ENCODE peak calls at places on chromosome X, in five cellular contexts. One of them, this sample, is unnamed.
A peak's percentile ranks its signal among the peaks of the same experiment; 100 is the strongest.

GRCh38 chrX:102728646-102729045 is 8.1 kb downstream of the GPRASP3 start:
- DNase-seq in thoracic aorta: no peak
- DNase-seq in Calu3: no peak
- DNase-seq in MM.1S: no peak
- DNase-seq in nephron progenitor cell: no peak
- DNase-seq in this sample: no peak

GRCh38 chrX:2679534-2680485 is 11.3 kb upstream of the CD99 start:
- DNase-seq in thoracic aorta: no peak
- DNase-seq in Calu3: no peak
- DNase-seq in MM.1S: no peak
- DNase-seq in nephron progenitor cell: no peak
- DNase-seq in this sample: no peak

GRCh38 chrX:66110112-66110511 is 53.9 kb upstream of the HEPH start:
- DNase-seq in thoracic aorta: no peak
- DNase-seq in Calu3: no peak
- DNase-seq in MM.1S: peak; percentile 53
- DNase-seq in nephron progenitor cell: no peak
- DNase-seq in this sample: no peak

GRCh38 chrX:31435592-31435991 is 363.8 kb upstream of the FTHL17 start:
- DNase-seq in thoracic aorta: no peak
- DNase-seq in Calu3: no peak
- DNase-seq in MM.1S: no peak
- DNase-seq in nephron progenitor cell: peak; percentile 64
- DNase-seq in this sample: no peak

GRCh38 chrX:107480272-107480671 is 30.8 kb downstream of the FRMPD3 start:
- DNase-seq in thoracic aorta: no peak
- DNase-seq in Calu3: no peak
- DNase-seq in MM.1S: no peak
- DNase-seq in nephron progenitor cell: no peak
- DNase-seq in this sample: no peak

GRCh38 chrX:155745792-155746191 is 133.0 kb upstream of the TMLHE start:
- DNase-seq in thoracic aorta: no peak
- DNase-seq in Calu3: peak; percentile 58
- DNase-seq in MM.1S: no peak
- DNase-seq in nephron progenitor cell: no peak
- DNase-seq in this sample: peak; percentile 62

GRCh38 chrX:53263597-53264094 is 17.7 kb downstream of the IQSEC2 start:
- DNase-seq in thoracic aorta: no peak
- DNase-seq in Calu3: peak; percentile 39
- DNase-seq in MM.1S: no peak
- DNase-seq in nephron progenitor cell: no peak
- DNase-seq in this sample: no peak

GRCh38 chrX:31499120-31499519 is 427.3 kb upstream of the FTHL17 start:
- DNase-seq in thoracic aorta: no peak
- DNase-seq in Calu3: peak; percentile 11
- DNase-seq in MM.1S: no peak
- DNase-seq in nephron progenitor cell: no peak
- DNase-seq in this sample: no peak

GRCh38 chrX:111098874-111099273 is 2.9 kb downstream of the PAK3 start:
- DNase-seq in thoracic aorta: no peak
- DNase-seq in Calu3: peak; percentile 60
- DNase-seq in MM.1S: peak; percentile 72
- DNase-seq in nephron progenitor cell: peak; percentile 85
- DNase-seq in this sample: peak; percentile 65

GRCh38 chrX:22800360-22800759 is 199.4 kb upstream of the DDX53 start:
- DNase-seq in thoracic aorta: peak; percentile 3
- DNase-seq in Calu3: no peak
- DNase-seq in MM.1S: no peak
- DNase-seq in nephron progenitor cell: no peak
- DNase-seq in this sample: no peak

GRCh38 chrX:132071260-132071659 is 48.2 kb downstream of the STK26 start:
- DNase-seq in thoracic aorta: no peak
- DNase-seq in Calu3: no peak
- DNase-seq in MM.1S: no peak
- DNase-seq in nephron progenitor cell: no peak
- DNase-seq in this sample: no peak

GRCh38 chrX:107581923-107582322 is 46.4 kb upstream of the PRPS1 start:
- DNase-seq in thoracic aorta: no peak
- DNase-seq in Calu3: no peak
- DNase-seq in MM.1S: no peak
- DNase-seq in nephron progenitor cell: no peak
- DNase-seq in this sample: no peak

GRCh38 chrX:118480172-118480571 is 15.4 kb upstream of the DOCK11 start:
- DNase-seq in thoracic aorta: no peak
- DNase-seq in Calu3: no peak
- DNase-seq in MM.1S: no peak
- DNase-seq in nephron progenitor cell: no peak
- DNase-seq in this sample: no peak

GRCh38 chrX:15384304-15384703 is at the start of gene VEGFD:
- DNase-seq in thoracic aorta: no peak
- DNase-seq in Calu3: no peak
- DNase-seq in MM.1S: no peak
- DNase-seq in nephron progenitor cell: no peak
- DNase-seq in this sample: no peak

DNA sequence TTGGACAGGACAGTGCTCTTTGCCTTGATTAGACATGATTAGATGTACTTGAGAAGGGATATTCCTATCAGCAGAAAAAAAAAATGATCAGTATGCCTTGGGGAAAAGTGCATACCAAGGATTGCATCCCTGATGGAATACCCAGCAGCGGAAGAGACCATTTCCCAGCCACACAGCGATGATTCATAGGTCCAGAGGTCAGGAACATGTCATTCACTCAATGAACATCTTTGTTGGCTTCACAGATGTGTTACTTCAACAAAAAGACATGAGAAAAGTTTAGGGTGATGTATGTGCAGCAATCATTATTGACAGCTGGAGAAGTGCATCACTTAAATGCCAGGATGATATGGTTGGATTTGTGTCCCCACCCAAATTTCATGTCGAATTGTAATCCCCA is 293.5 kb downstream of the ZNF674 start:
- DNase-seq in thoracic aorta: no peak
- DNase-seq in Calu3: no peak
- DNase-seq in MM.1S: no peak
- DNase-seq in nephron progenitor cell: no peak
- DNase-seq in this sample: no peak
- TF ChIP-seq CTCF in thoracic aorta: no peak
- TF ChIP-seq CTCF in Calu3: no peak
- TF ChIP-seq CTCF in MM.1S: no peak
- TF ChIP-seq CTCF in nephron progenitor cell: no peak
- TF ChIP-seq CTCF in this sample: no peak

GRCh38 chrX:154710309-154710708 is 40.6 kb downstream of the GAB3 start:
- DNase-seq in thoracic aorta: no peak
- DNase-seq in Calu3: no peak
- DNase-seq in MM.1S: no peak
- DNase-seq in nephron progenitor cell: no peak
- DNase-seq in this sample: no peak
- TF ChIP-seq CTCF in thoracic aorta: no peak
- TF ChIP-seq CTCF in Calu3: no peak
- TF ChIP-seq CTCF in MM.1S: no peak
- TF ChIP-seq CTCF in nephron progenitor cell: no peak
- TF ChIP-seq CTCF in this sample: peak; percentile 20

GRCh38 chrX:128804828-128805227 is 718.5 kb downstream of the SMARCA1 start:
- DNase-seq in thoracic aorta: no peak
- DNase-seq in Calu3: no peak
- DNase-seq in MM.1S: no peak
- DNase-seq in nephron progenitor cell: no peak
- DNase-seq in this sample: no peak

GRCh38 chrX:128805236-128805635 is 718.1 kb downstream of the SMARCA1 start:
- DNase-seq in thoracic aorta: no peak
- DNase-seq in Calu3: no peak
- DNase-seq in MM.1S: no peak
- DNase-seq in nephron progenitor cell: no peak
- DNase-seq in this sample: no peak

GRCh38 chrX:128800138-128800537 is 723.2 kb downstream of the SMARCA1 start:
- DNase-seq in thoracic aorta: no peak
- DNase-seq in Calu3: no peak
- DNase-seq in MM.1S: no peak
- DNase-seq in nephron progenitor cell: no peak
- DNase-seq in this sample: no peak
- TF ChIP-seq CTCF in thoracic aorta: no peak
- TF ChIP-seq CTCF in Calu3: no peak
- TF ChIP-seq CTCF in MM.1S: peak; percentile 25
- TF ChIP-seq CTCF in nephron progenitor cell: no peak
- TF ChIP-seq CTCF in this sample: no peak

DNA sequence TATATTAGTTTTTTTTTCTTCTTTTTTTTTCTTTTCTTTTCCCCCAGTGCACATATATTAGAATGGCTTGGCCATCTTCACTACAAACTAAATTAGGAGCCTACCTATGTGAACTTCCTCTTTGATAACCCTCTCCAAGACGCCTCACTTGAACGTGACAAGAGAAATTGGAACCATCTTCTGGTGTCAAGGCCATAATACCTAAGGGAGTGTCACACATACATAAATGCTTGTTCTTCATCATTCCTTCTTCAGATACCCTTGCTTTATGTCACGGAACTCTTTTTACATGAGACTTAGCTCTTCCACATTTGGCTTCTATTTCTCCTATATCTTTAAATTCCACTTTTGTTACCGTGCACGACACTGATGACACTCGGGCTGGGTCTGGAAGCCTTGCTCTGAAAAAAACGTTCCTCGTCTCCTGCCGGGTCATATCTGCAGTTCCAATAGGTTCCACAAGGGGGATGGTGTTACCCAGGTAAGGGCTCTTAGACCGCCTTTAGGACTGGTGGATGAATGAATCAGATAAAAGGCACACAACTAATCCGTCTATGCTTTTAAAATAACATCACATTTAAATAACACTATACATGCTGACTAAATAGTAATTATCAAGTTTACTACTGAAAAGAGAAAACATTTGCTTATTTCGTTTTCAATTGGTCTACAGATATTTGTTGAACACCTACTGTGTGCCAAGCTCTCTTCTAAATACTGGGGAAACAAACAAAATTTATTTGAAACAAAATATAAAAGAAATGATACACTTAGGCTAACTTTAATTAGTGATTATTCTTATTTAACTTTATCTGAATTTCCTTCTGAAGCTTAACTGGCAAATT is 19.9 kb downstream of the DGAT2L6 start:
- DNase-seq in thoracic aorta: peak; percentile 5
- DNase-seq in Calu3: peak; percentile 75
- DNase-seq in MM.1S: peak; percentile 40
- DNase-seq in nephron progenitor cell: peak; percentile 58
- DNase-seq in this sample: no peak
- TF ChIP-seq CTCF in thoracic aorta: peak; percentile 38
- TF ChIP-seq CTCF in Calu3: peak; percentile 46
- TF ChIP-seq CTCF in MM.1S: peak; percentile 49
- TF ChIP-seq CTCF in nephron progenitor cell: peak; percentile 58
- TF ChIP-seq CTCF in this sample: no peak

DNA sequence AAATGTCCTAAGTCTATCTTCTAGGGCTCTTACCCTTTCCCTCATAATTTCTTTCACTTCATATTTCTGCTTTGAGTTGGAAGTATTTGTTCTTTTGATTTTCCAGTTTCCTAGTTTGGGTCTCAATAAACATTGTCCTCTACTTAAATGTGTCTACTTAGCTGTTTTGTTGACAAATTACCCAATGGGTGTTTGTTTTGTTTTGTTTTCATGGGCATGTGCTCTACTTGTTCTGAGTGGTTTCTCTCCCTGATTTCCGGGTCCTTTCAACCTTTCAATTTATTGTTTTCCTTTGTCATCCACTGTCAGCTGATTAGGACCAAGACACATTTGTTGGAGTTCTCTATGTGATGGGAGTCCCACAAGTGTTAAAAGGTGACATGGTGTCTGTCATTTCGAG is 1181.4 kb downstream of the RPA4 start:
- DNase-seq in thoracic aorta: no peak
- DNase-seq in Calu3: no peak
- DNase-seq in MM.1S: no peak
- DNase-seq in nephron progenitor cell: no peak
- DNase-seq in this sample: no peak
- TF ChIP-seq CTCF in thoracic aorta: no peak
- TF ChIP-seq CTCF in Calu3: no peak
- TF ChIP-seq CTCF in MM.1S: no peak
- TF ChIP-seq CTCF in nephron progenitor cell: no peak
- TF ChIP-seq CTCF in this sample: no peak

DNA sequence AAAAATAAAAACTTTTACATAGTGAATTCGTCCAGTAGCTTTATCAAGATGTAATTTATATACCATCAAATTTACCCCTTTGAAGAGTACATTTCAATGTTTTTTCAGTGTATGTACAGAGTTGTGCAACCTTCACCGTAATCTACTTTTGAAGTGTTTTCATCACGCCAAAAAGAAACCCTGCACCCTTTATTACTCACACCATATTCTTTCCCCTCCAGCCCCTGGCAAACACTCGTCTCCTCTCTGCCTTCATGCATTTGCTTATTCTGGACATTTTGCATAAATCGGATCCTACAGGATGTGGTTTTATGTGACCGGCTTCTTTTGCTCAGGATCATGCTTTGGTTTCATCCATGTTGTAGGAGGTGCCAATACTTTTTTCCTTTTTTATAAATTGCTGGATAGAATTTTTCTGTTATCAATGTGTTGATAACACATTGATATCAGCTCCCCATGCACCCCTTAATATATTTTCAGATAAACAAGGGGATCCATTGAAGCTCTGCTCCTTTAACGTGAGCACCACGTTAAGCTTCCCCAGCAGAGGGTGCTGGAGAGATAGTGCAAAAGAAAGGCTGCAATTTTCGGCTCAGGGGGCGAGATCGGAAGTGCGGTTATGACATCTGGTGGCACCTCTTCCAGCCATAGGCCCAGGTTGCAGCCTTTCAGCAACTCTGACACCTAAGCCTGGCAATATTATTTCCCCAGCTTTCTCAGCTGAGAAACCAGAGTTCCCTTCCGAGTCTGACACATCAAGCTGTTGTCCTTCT is 100.1 kb upstream of the VCX3B start:
- DNase-seq in thoracic aorta: no peak
- DNase-seq in Calu3: no peak
- DNase-seq in MM.1S: peak; percentile 62
- DNase-seq in nephron progenitor cell: peak; percentile 38
- DNase-seq in this sample: no peak
- TF ChIP-seq CTCF in thoracic aorta: no peak
- TF ChIP-seq CTCF in Calu3: no peak
- TF ChIP-seq CTCF in MM.1S: peak; percentile 63
- TF ChIP-seq CTCF in nephron progenitor cell: peak; percentile 48
- TF ChIP-seq CTCF in this sample: no peak

DNA sequence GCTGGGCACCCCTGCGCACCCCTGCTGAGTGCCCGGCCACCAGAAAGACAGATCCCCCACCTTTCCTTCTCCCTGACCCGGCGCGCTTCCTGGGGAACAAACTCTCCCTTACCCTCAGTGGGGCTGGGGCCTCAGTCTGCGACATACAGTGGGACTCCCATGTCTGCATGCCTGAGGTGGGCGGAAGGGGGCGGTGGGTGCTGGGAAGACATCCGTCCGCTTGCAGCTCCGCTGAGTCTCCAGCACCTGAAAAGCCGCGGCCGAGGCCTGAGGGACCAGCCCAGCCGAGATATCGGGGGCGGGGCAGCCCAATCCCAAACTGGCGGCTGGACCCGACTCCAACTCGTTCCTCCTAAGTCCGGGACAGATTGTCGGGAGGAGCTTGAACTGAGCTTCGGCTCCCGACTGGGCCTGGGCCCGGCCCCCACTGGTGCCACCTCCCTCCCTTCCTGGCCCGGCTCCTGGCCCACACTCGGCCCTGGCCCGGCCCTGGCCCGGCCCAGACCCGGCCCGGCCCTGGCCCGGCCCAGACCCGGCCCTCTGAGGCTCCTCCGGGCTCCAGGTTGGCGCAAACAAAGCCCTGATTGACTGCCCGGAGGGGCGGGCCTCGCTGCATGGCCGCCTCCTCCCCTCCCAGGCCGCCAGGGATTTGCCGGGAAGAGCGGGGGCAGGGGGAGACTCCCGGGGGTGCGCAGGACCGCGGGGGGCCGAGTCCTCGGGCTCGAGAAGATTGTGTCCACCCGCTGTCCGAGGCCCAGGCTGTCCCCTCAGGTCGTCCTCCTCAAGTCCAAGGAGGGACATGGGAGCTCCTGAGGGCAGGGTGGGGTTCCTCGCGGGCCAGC is 878 bp upstream of the SLC16A2 start:
- DNase-seq in thoracic aorta: peak; percentile 4
- DNase-seq in Calu3: peak; percentile 43
- DNase-seq in MM.1S: no peak
- DNase-seq in nephron progenitor cell: peak; percentile 72
- DNase-seq in this sample: peak; percentile 24
- TF ChIP-seq CTCF in thoracic aorta: no peak
- TF ChIP-seq CTCF in Calu3: no peak
- TF ChIP-seq CTCF in MM.1S: no peak
- TF ChIP-seq CTCF in nephron progenitor cell: no peak
- TF ChIP-seq CTCF in this sample: no peak